ENCODE peak calls at places on chromosomes 5 and 9, in ten cellular contexts. One of them, this sample, is unnamed.

GRCh38 chr5:158175664-158176507 is 316.9 kb upstream of the CLINT1 start:
- DNase-seq in CD8-positive, alpha-beta memory T cell: no peak
- DNase-seq in NB4: no peak
- DNase-seq in hypothalamus: no peak
- DNase-seq in H54: no peak
- DNase-seq in HT1080: no peak
- DNase-seq in activated gamma-delta T cell treated with Interleukin-2 at 50 U/mL for 16 hours: no peak
- DNase-seq in left ventricle myocardium superior: no peak
- DNase-seq in H1: no peak
- DNase-seq in activated T-cell treated with anti-CD3 and anti-CD28 coated beads, Interleukin-2, amount 50 U/mL, for 4 hours: no peak
- DNase-seq in this sample: no peak

GRCh38 chr5:150992705-150993104 is 27.7 kb upstream of the GPX3 start:
- DNase-seq in CD8-positive, alpha-beta memory T cell: no peak
- DNase-seq in NB4: no peak
- DNase-seq in hypothalamus: no peak
- DNase-seq in H54: no peak
- DNase-seq in HT1080: no peak
- DNase-seq in activated gamma-delta T cell treated with Interleukin-2 at 50 U/mL for 16 hours: no peak
- DNase-seq in left ventricle myocardium superior: no peak
- DNase-seq in H1: no peak
- DNase-seq in activated T-cell treated with anti-CD3 and anti-CD28 coated beads, Interleukin-2, amount 50 U/mL, for 4 hours: no peak
- DNase-seq in this sample: no peak

GRCh38 chr9:126375386-126375785 is 48.8 kb downstream of the MVB12B start:
- DNase-seq in CD8-positive, alpha-beta memory T cell: no peak
- DNase-seq in NB4: peak
- DNase-seq in hypothalamus: no peak
- DNase-seq in H54: no peak
- DNase-seq in HT1080: peak
- DNase-seq in activated gamma-delta T cell treated with Interleukin-2 at 50 U/mL for 16 hours: no peak
- DNase-seq in left ventricle myocardium superior: no peak
- DNase-seq in H1: no peak
- DNase-seq in activated T-cell treated with anti-CD3 and anti-CD28 coated beads, Interleukin-2, amount 50 U/mL, for 4 hours: no peak
- DNase-seq in this sample: peak

GRCh38 chr9:69173497-69173890 is 583 bp upstream of the TJP2 start:
- DNase-seq in CD8-positive, alpha-beta memory T cell: no peak
- DNase-seq in NB4: no peak
- DNase-seq in hypothalamus: no peak
- DNase-seq in H54: no peak
- DNase-seq in HT1080: peak
- DNase-seq in activated gamma-delta T cell treated with Interleukin-2 at 50 U/mL for 16 hours: no peak
- DNase-seq in left ventricle myocardium superior: no peak
- DNase-seq in H1: no peak
- DNase-seq in activated T-cell treated with anti-CD3 and anti-CD28 coated beads, Interleukin-2, amount 50 U/mL, for 4 hours: no peak
- DNase-seq in this sample: no peak

GRCh38 chr5:38660194-38660668 is 103.8 kb upstream of the LIFR start:
- DNase-seq in CD8-positive, alpha-beta memory T cell: no peak
- DNase-seq in NB4: peak
- DNase-seq in hypothalamus: no peak
- DNase-seq in H54: peak
- DNase-seq in HT1080: no peak
- DNase-seq in activated gamma-delta T cell treated with Interleukin-2 at 50 U/mL for 16 hours: no peak
- DNase-seq in left ventricle myocardium superior: peak
- DNase-seq in H1: no peak
- DNase-seq in activated T-cell treated with anti-CD3 and anti-CD28 coated beads, Interleukin-2, amount 50 U/mL, for 4 hours: no peak
- DNase-seq in this sample: peak

GRCh38 chr9:13911473-13911872 is 402.5 kb downstream of the NFIB start:
- DNase-seq in CD8-positive, alpha-beta memory T cell: no peak
- DNase-seq in NB4: no peak
- DNase-seq in hypothalamus: no peak
- DNase-seq in H54: no peak
- DNase-seq in HT1080: no peak
- DNase-seq in activated gamma-delta T cell treated with Interleukin-2 at 50 U/mL for 16 hours: no peak
- DNase-seq in left ventricle myocardium superior: no peak
- DNase-seq in H1: no peak
- DNase-seq in activated T-cell treated with anti-CD3 and anti-CD28 coated beads, Interleukin-2, amount 50 U/mL, for 4 hours: no peak
- DNase-seq in this sample: no peak

GRCh38 chr5:643351-643801 is 31.2 kb downstream of the CEP72 start:
- DNase-seq in CD8-positive, alpha-beta memory T cell: no peak
- DNase-seq in NB4: no peak
- DNase-seq in hypothalamus: no peak
- DNase-seq in H54: no peak
- DNase-seq in HT1080: no peak
- DNase-seq in activated gamma-delta T cell treated with Interleukin-2 at 50 U/mL for 16 hours: no peak
- DNase-seq in left ventricle myocardium superior: no peak
- DNase-seq in H1: no peak
- DNase-seq in activated T-cell treated with anti-CD3 and anti-CD28 coated beads, Interleukin-2, amount 50 U/mL, for 4 hours: no peak
- DNase-seq in this sample: no peak

GRCh38 chr5:131959906-131960305 is 14.4 kb upstream of the MEIKIN start:
- DNase-seq in CD8-positive, alpha-beta memory T cell: no peak
- DNase-seq in NB4: no peak
- DNase-seq in hypothalamus: no peak
- DNase-seq in H54: no peak
- DNase-seq in HT1080: no peak
- DNase-seq in activated gamma-delta T cell treated with Interleukin-2 at 50 U/mL for 16 hours: no peak
- DNase-seq in left ventricle myocardium superior: no peak
- DNase-seq in H1: no peak
- DNase-seq in activated T-cell treated with anti-CD3 and anti-CD28 coated beads, Interleukin-2, amount 50 U/mL, for 4 hours: no peak
- DNase-seq in this sample: no peak

GRCh38 chr9:37215456-37216229 is 95.3 kb downstream of the ZCCHC7 start:
- DNase-seq in CD8-positive, alpha-beta memory T cell: no peak
- DNase-seq in NB4: no peak
- DNase-seq in hypothalamus: no peak
- DNase-seq in H54: no peak
- DNase-seq in HT1080: peak
- DNase-seq in activated gamma-delta T cell treated with Interleukin-2 at 50 U/mL for 16 hours: no peak
- DNase-seq in left ventricle myocardium superior: no peak
- DNase-seq in H1: no peak
- DNase-seq in activated T-cell treated with anti-CD3 and anti-CD28 coated beads, Interleukin-2, amount 50 U/mL, for 4 hours: no peak
- DNase-seq in this sample: no peak

GRCh38 chr5:10366310-10367297 is 13.1 kb downstream of the MARCHF6 start:
- DNase-seq in CD8-positive, alpha-beta memory T cell: no peak
- DNase-seq in NB4: no peak
- DNase-seq in hypothalamus: no peak
- DNase-seq in H54: no peak
- DNase-seq in HT1080: no peak
- DNase-seq in activated gamma-delta T cell treated with Interleukin-2 at 50 U/mL for 16 hours: no peak
- DNase-seq in left ventricle myocardium superior: no peak
- DNase-seq in H1: no peak
- DNase-seq in activated T-cell treated with anti-CD3 and anti-CD28 coated beads, Interleukin-2, amount 50 U/mL, for 4 hours: no peak
- DNase-seq in this sample: no peak

GRCh38 chr5:109942646-109943045 is 252.9 kb downstream of the MAN2A1 start:
- DNase-seq in CD8-positive, alpha-beta memory T cell: no peak
- DNase-seq in NB4: no peak
- DNase-seq in hypothalamus: no peak
- DNase-seq in H54: no peak
- DNase-seq in HT1080: no peak
- DNase-seq in activated gamma-delta T cell treated with Interleukin-2 at 50 U/mL for 16 hours: no peak
- DNase-seq in left ventricle myocardium superior: no peak
- DNase-seq in H1: no peak
- DNase-seq in activated T-cell treated with anti-CD3 and anti-CD28 coated beads, Interleukin-2, amount 50 U/mL, for 4 hours: no peak
- DNase-seq in this sample: no peak

GRCh38 chr5:127804886-127805426 is 101.8 kb downstream of the CCDC192 start:
- DNase-seq in CD8-positive, alpha-beta memory T cell: no peak
- DNase-seq in NB4: no peak
- DNase-seq in hypothalamus: no peak
- DNase-seq in H54: no peak
- DNase-seq in HT1080: peak
- DNase-seq in activated gamma-delta T cell treated with Interleukin-2 at 50 U/mL for 16 hours: no peak
- DNase-seq in left ventricle myocardium superior: no peak
- DNase-seq in H1: no peak
- DNase-seq in activated T-cell treated with anti-CD3 and anti-CD28 coated beads, Interleukin-2, amount 50 U/mL, for 4 hours: no peak
- DNase-seq in this sample: no peak

This sample was measured in glutamatergic neuron.